ENCODE peak calls at places on chromosome 6, in five cellular contexts. One of them, this sample, is unnamed.

GRCh38 chr6:27096834-27097511 is 150.5 kb upstream of the PRSS16 start:
- DNase-seq in GM12878: no peak
- DNase-seq in SK-N-SH: peak
- DNase-seq in K562: peak
- DNase-seq in HCT116: peak
- DNase-seq in this sample: no peak

GRCh38 chr6:168440520-168441433 is at the start of gene SMOC2:
- DNase-seq in GM12878: no peak
- DNase-seq in K562: no peak
- DNase-seq in SK-N-SH: peak
- DNase-seq in HCT116: no peak
- DNase-seq in this sample: no peak

GRCh38 chr6:26071135-26071534 is 16.1 kb upstream of the HFE start:
- DNase-seq in GM12878: no peak
- DNase-seq in SK-N-SH: no peak
- DNase-seq in K562: no peak
- DNase-seq in HCT116: no peak
- DNase-seq in this sample: no peak

GRCh38 chr6:85641522-85641915 is 1.2 kb downstream of the SYNCRIP start:
- DNase-seq in GM12878: no peak
- DNase-seq in K562: no peak
- DNase-seq in SK-N-SH: no peak
- DNase-seq in HCT116: no peak
- DNase-seq in this sample: no peak

GRCh38 chr6:92587521-92587920 is 831.8 kb downstream of the EPHA7 start:
- DNase-seq in GM12878: no peak
- DNase-seq in SK-N-SH: no peak
- DNase-seq in K562: no peak
- DNase-seq in HCT116: no peak
- DNase-seq in this sample: no peak

GRCh38 chr6:154572592-154572991 is 62.1 kb upstream of the CNKSR3 start:
- DNase-seq in HCT116: no peak
- DNase-seq in GM12878: no peak
- DNase-seq in K562: no peak
- DNase-seq in SK-N-SH: no peak
- DNase-seq in this sample: no peak

GRCh38 chr6:143400258-143401059 is 50.0 kb downstream of the ADAT2 start:
- DNase-seq in SK-N-SH: no peak
- DNase-seq in K562: no peak
- DNase-seq in GM12878: no peak
- DNase-seq in HCT116: no peak
- DNase-seq in this sample: peak

GRCh38 chr6:161443868-161444267 is 170.0 kb upstream of the AGPAT4 start:
- DNase-seq in SK-N-SH: no peak
- DNase-seq in GM12878: no peak
- DNase-seq in K562: no peak
- DNase-seq in HCT116: no peak
- DNase-seq in this sample: no peak

GRCh38 chr6:158284340-158285210 is 27.7 kb upstream of the TULP4 start:
- DNase-seq in GM12878: no peak
- DNase-seq in SK-N-SH: no peak
- DNase-seq in HCT116: no peak
- DNase-seq in K562: no peak
- DNase-seq in this sample: no peak

GRCh38 chr6:89212472-89212871 is 4.7 kb downstream of the GABRR1 start:
- DNase-seq in GM12878: no peak
- DNase-seq in K562: no peak
- DNase-seq in HCT116: no peak
- DNase-seq in SK-N-SH: no peak
- DNase-seq in this sample: no peak

GRCh38 chr6:157763129-157763893 is 59.7 kb upstream of the SNX9 start:
- DNase-seq in K562: peak
- DNase-seq in SK-N-SH: no peak
- DNase-seq in HCT116: peak
- DNase-seq in GM12878: no peak
- DNase-seq in this sample: peak

GRCh38 chr6:139608872-139609271 is 234.4 kb upstream of the CITED2 start:
- DNase-seq in SK-N-SH: no peak
- DNase-seq in HCT116: no peak
- DNase-seq in GM12878: no peak
- DNase-seq in K562: no peak
- DNase-seq in this sample: no peak

GRCh38 chr6:105900120-105900937 is 185.8 kb upstream of the PRDM1 start:
- DNase-seq in K562: no peak
- DNase-seq in GM12878: no peak
- DNase-seq in SK-N-SH: no peak
- DNase-seq in HCT116: no peak
- DNase-seq in this sample: no peak

GRCh38 chr6:147109707-147110106 is 94.5 kb upstream of the STXBP5 start:
- DNase-seq in K562: no peak
- DNase-seq in GM12878: no peak
- DNase-seq in HCT116: no peak
- DNase-seq in SK-N-SH: no peak
- DNase-seq in this sample: no peak

GRCh38 chr6:111805511-111806181 is 67.6 kb downstream of the FYN start:
- DNase-seq in HCT116: no peak
- DNase-seq in K562: peak
- DNase-seq in GM12878: peak
- DNase-seq in SK-N-SH: no peak
- DNase-seq in this sample: no peak

GRCh38 chr6:20279051-20279450 is 66.8 kb upstream of the MBOAT1 start:
- DNase-seq in GM12878: no peak
- DNase-seq in HCT116: no peak
- DNase-seq in K562: no peak
- DNase-seq in SK-N-SH: no peak
- DNase-seq in this sample: no peak

GRCh38 chr6:24255676-24256075 is 102.2 kb downstream of the DCDC2 start:
- DNase-seq in SK-N-SH: no peak
- DNase-seq in GM12878: peak
- DNase-seq in HCT116: no peak
- DNase-seq in K562: no peak
- DNase-seq in this sample: no peak

GRCh38 chr6:2209226-2209809 is 36.1 kb downstream of the GMDS start:
- DNase-seq in SK-N-SH: peak
- DNase-seq in GM12878: peak
- DNase-seq in K562: peak
- DNase-seq in HCT116: peak
- DNase-seq in this sample: peak

GRCh38 chr6:13011612-13012146 is 295.1 kb downstream of the PHACTR1 start:
- DNase-seq in HCT116: no peak
- DNase-seq in SK-N-SH: no peak
- DNase-seq in GM12878: no peak
- DNase-seq in K562: no peak
- DNase-seq in this sample: peak

GRCh38 chr6:35534396-35535170 is 21.9 kb upstream of the TULP1 start:
- DNase-seq in K562: no peak
- DNase-seq in SK-N-SH: peak
- DNase-seq in GM12878: no peak
- DNase-seq in HCT116: no peak
- DNase-seq in this sample: no peak

GRCh38 chr6:116528800-116529199 is 16.7 kb downstream of the TRAPPC3L start:
- DNase-seq in K562: no peak
- DNase-seq in HCT116: no peak
- DNase-seq in SK-N-SH: no peak
- DNase-seq in GM12878: no peak
- DNase-seq in this sample: peak

GRCh38 chr6:15716889-15717288 is 54.1 kb upstream of the DTNBP1 start:
- DNase-seq in HCT116: no peak
- DNase-seq in K562: no peak
- DNase-seq in GM12878: no peak
- DNase-seq in SK-N-SH: no peak
- DNase-seq in this sample: no peak

DNA sequence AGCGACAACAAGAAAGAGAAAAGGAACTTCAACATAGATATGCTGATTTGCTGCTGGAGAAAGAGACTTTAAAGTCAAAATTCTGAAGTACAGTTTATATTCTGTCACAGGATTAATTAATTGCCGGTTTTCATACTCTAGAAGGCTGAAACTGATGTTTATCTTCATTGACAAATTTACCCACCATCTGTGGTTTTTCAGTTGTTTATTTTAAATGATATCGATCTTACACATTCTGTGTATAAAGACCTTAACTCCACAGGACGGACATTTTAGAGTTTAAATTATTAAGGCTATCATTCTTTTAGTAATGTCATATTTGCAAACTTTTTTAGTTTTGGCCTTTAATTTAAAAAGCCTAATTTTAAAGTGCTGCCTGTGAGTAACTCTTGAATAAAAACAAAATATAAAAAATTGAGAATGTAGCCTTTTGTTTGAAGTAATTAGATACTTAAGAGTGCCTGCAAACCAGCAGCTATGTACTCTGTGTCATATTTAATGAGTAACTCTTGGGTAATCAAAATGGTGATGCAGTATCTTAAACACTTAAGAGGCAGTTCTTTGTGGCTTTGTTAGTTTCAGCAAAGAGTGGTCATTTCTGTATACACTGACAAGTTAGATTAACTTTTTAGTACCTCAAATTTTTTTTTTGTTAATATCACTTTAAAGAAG is 59.3 kb downstream of the CDC5L start:
- DNase-seq in SK-N-SH: no peak
- DNase-seq in GM12878: no peak
- DNase-seq in K562: no peak
- DNase-seq in HCT116: no peak
- DNase-seq in this sample: peak
- TF ChIP-seq ZBTB33 in SK-N-SH: no peak
- TF ChIP-seq ZBTB33 in GM12878: no peak
- TF ChIP-seq ZBTB33 in K562: no peak
- TF ChIP-seq ZBTB33 in HCT116: no peak
- TF ChIP-seq ZBTB33 in this sample: no peak

GRCh38 chr6:4485735-4486134 is 290.5 kb upstream of the CDYL start:
- DNase-seq in K562: no peak
- DNase-seq in SK-N-SH: no peak
- DNase-seq in GM12878: no peak
- DNase-seq in HCT116: no peak
- DNase-seq in this sample: no peak

GRCh38 chr6:4489538-4489937 is 286.7 kb upstream of the CDYL start:
- DNase-seq in K562: no peak
- DNase-seq in HCT116: no peak
- DNase-seq in SK-N-SH: no peak
- DNase-seq in GM12878: no peak
- DNase-seq in this sample: no peak

GRCh38 chr6:4486543-4487319 is 289.5 kb upstream of the CDYL start:
- DNase-seq in GM12878: no peak
- DNase-seq in HCT116: no peak
- DNase-seq in K562: no peak
- DNase-seq in SK-N-SH: no peak
- DNase-seq in this sample: no peak

GRCh38 chr6:4488389-4488788 is 287.8 kb upstream of the CDYL start:
- DNase-seq in K562: no peak
- DNase-seq in HCT116: no peak
- DNase-seq in GM12878: no peak
- DNase-seq in SK-N-SH: no peak
- DNase-seq in this sample: no peak

GRCh38 chr6:4487538-4487937 is 288.7 kb upstream of the CDYL start:
- DNase-seq in GM12878: no peak
- DNase-seq in K562: no peak
- DNase-seq in SK-N-SH: no peak
- DNase-seq in HCT116: peak
- DNase-seq in this sample: peak
- TF ChIP-seq ZBTB33 in GM12878: no peak
- TF ChIP-seq ZBTB33 in K562: no peak
- TF ChIP-seq ZBTB33 in SK-N-SH: no peak
- TF ChIP-seq ZBTB33 in HCT116: no peak
- TF ChIP-seq ZBTB33 in this sample: no peak

DNA sequence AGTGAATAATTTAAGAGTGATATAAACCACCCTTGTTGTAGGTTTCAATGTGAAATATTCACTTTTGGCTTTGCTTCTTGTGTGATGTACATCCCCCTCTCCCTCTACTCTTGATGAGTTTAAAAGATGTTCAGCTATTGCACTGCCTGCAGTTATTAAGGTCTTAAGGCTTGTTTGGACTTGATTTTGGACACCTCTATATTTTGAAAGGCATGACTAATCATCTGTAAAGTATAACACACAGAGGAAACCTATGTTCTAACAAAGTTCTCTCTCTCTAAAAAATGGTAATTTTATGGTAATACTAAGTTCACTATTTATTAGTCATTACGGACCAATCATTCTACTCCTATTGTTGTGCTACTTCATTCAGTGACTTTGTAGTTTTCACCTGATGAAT is 1719.9 kb downstream of the GRIK2 start:
- DNase-seq in GM12878: no peak
- DNase-seq in K562: no peak
- DNase-seq in HCT116: no peak
- DNase-seq in SK-N-SH: no peak
- DNase-seq in this sample: no peak
- TF ChIP-seq ZBTB33 in GM12878: no peak
- TF ChIP-seq ZBTB33 in K562: no peak
- TF ChIP-seq ZBTB33 in HCT116: no peak
- TF ChIP-seq ZBTB33 in SK-N-SH: no peak
- TF ChIP-seq ZBTB33 in this sample: no peak

GRCh38 chr6:108156938-108157233 is 8.9 kb upstream of the NR2E1 start:
- DNase-seq in GM12878: no peak
- DNase-seq in K562: no peak
- DNase-seq in SK-N-SH: no peak
- DNase-seq in HCT116: no peak
- DNase-seq in this sample: no peak

GRCh38 chr6:108157972-108158441 is 7.8 kb upstream of the NR2E1 start:
- DNase-seq in K562: no peak
- DNase-seq in SK-N-SH: peak
- DNase-seq in HCT116: no peak
- DNase-seq in GM12878: no peak
- DNase-seq in this sample: no peak

GRCh38 chr6:108160009-108160408 is 5.8 kb upstream of the NR2E1 start:
- DNase-seq in GM12878: no peak
- DNase-seq in HCT116: no peak
- DNase-seq in K562: no peak
- DNase-seq in SK-N-SH: no peak
- DNase-seq in this sample: no peak

GRCh38 chr6:108157234-108157971 is 8.4 kb upstream of the NR2E1 start:
- DNase-seq in K562: no peak
- DNase-seq in GM12878: no peak
- DNase-seq in HCT116: no peak
- DNase-seq in SK-N-SH: peak
- DNase-seq in this sample: no peak

DNA sequence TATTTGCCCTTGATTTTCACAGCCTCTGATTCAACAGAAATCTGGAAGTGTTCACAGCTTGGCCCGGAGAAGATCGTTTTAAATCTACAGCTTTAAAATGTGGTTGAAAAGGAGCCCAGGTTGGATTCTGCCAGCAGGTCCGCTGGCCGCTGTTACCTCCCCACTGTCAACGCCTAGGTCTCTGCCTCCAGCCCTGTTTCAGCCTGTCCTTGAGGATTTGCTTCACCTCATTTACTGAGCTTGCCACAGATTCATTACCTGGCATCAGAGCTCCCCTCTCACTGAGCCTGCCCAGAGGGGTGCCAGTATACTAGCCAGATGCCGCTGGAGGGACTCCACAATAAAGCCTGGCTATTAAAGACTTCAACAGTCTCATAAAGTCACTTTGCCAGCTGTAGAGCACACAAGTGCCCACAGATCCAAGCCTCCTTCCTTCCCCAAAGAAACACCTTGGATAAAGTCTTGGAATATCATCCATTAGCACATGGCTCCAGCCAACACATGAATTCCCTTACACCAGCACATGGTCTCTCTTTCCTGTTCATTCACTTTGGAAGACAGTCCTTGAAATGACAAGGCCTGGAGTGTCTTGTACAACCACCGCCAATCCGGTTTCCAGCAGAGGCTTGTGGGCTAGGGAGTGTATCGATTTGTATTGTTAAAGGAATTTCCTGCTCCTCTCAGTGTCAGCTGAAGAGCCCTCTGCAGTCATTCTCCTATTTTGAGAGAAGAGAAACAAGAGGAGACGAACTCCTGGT is 9.5 kb upstream of the NR2E1 start:
- DNase-seq in HCT116: no peak
- DNase-seq in GM12878: no peak
- DNase-seq in K562: no peak
- DNase-seq in SK-N-SH: no peak
- DNase-seq in this sample: peak
- TF ChIP-seq ZBTB33 in HCT116: no peak
- TF ChIP-seq ZBTB33 in GM12878: no peak
- TF ChIP-seq ZBTB33 in K562: no peak
- TF ChIP-seq ZBTB33 in SK-N-SH: no peak
- TF ChIP-seq ZBTB33 in this sample: no peak

This sample was measured in HepG2.